ENCODE peak calls at places on chromosome 4, in nine cellular contexts. X is CD8-positive, alpha-beta T cell; Q is H9; T is CD4-positive, alpha-beta T cell; O is transverse colon; Z is endothelial cell of umbilical vein; F is A549; L is mammary epithelial cell; A is cardiac muscle cell. N is an unnamed sample.

GRCh38 chr4:40890199-40890598 is 140.4 kb downstream of the NSUN7 start:
- DNase-seq in F (no peak), L (no peak), A (no peak), Q (no peak), Z (no peak), T (no peak), O (no peak), X (no peak), N (no peak)

GRCh38 chr4:181971411-181971810 is 271.8 kb upstream of the TENM3 start:
- DNase-seq in T (no peak), X (no peak), F (no peak), Z (no peak), Q (no peak), L (peak), A (no peak), O (no peak), N (no peak)

GRCh38 chr4:52997132-52997416 is 135.0 kb downstream of the RASL11B start:
- DNase-seq in Q (no peak), T (no peak), L (no peak), F (no peak), X (no peak), A (no peak), O (no peak), Z (peak), N (no peak)

GRCh38 chr4:101039367-101039766 is 308.0 kb downstream of the PPP3CA start:
- DNase-seq in X (peak), Z (no peak), T (no peak), A (no peak), Q (no peak), F (no peak), L (no peak), O (no peak), N (no peak)

GRCh38 chr4:164529486-164529885 is 224.4 kb upstream of the SMIM31 start:
- DNase-seq in L (no peak), Q (no peak), A (no peak), O (no peak), F (no peak), T (no peak), X (no peak), Z (no peak), N (no peak)

GRCh38 chr4:1047976-1048780 is 36.8 kb downstream of the FGFRL1 start:
- DNase-seq in O (peak), X (peak), A (no peak), F (no peak), Q (peak), L (no peak), T (no peak), Z (no peak), N (no peak)

GRCh38 chr4:136400829-136401228 is 1131.5 kb downstream of the PCDH18 start:
- DNase-seq in L (no peak), O (no peak), T (no peak), F (no peak), Q (no peak), X (no peak), A (no peak), Z (no peak), N (no peak)

GRCh38 chr4:148116264-148116663 is 325.9 kb downstream of the NR3C2 start:
- DNase-seq in T (no peak), X (no peak), Q (no peak), A (no peak), Z (peak), O (no peak), L (no peak), F (no peak), N (no peak)

GRCh38 chr4:1474126-1475090 is 68.2 kb upstream of the NKX1-1 start:
- DNase-seq in A (no peak), O (no peak), Z (no peak), F (no peak), Q (no peak), T (no peak), L (no peak), X (no peak), N (no peak)

GRCh38 chr4:117455088-117455487 is 369.7 kb upstream of the TRAM1L1 start:
- DNase-seq in A (no peak), Q (no peak), O (no peak), T (no peak), F (no peak), X (no peak), Z (no peak), L (no peak), N (no peak)

GRCh38 chr4:110196871-110197420 is 1.5 kb downstream of the ELOVL6 start:
- DNase-seq in X (peak), Q (peak), A (peak), F (peak), O (peak), T (peak), L (peak), Z (peak), N (peak)

GRCh38 chr4:8133897-8134542 is 24.6 kb downstream of the ABLIM2 start:
- DNase-seq in T (no peak), L (no peak), A (no peak), Z (no peak), F (no peak), O (no peak), X (no peak), Q (peak), N (no peak)

GRCh38 chr4:1130318-1131186 is 17.2 kb upstream of the RNF212 start:
- DNase-seq in Z (peak), A (peak), L (peak), Q (peak), T (peak), X (peak), O (peak), F (peak), N (peak)

DNA sequence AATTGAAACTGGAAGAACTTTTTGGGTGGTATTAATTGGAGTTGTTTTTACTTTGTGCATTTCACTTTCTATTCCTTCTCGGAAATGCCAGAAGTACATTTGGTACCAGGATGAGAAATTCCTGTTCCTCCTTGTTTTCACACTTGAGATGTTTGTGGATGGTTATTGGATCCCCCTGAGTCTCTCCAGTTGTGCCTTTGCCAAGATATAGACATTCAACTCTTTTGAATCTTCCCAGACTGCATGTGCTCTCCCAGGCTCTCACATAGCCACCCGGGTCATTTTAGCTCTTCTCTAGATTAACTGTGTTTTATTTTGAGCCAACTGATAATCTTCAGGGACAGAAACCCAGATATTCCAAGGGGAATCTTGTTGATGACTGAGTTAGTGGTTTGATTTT is 120.5 kb downstream of the AFF1 start:
- DNase-seq in O (no peak), F (no peak), Z (no peak), X (no peak), A (no peak), Q (no peak), T (no peak), L (no peak), N (no peak)
- H3K27ac ChIP-seq in O (peak), F (no peak), Z (no peak), X (no peak), A (peak), Q (no peak), T (no peak), L (no peak), N (no peak)

GRCh38 chr4:38311495-38311894 is 351.3 kb downstream of the PTTG2 start:
- DNase-seq in F (no peak), X (no peak), T (no peak), O (no peak), L (no peak), Z (no peak), A (no peak), Q (no peak), N (no peak)

GRCh38 chr4:38309471-38309870 is 349.3 kb downstream of the PTTG2 start:
- DNase-seq in O (no peak), Q (no peak), F (no peak), A (no peak), Z (no peak), L (no peak), T (no peak), X (no peak), N (no peak)

GRCh38 chr4:38308728-38309315 is 348.6 kb downstream of the PTTG2 start:
- DNase-seq in F (no peak), A (no peak), L (peak), Z (no peak), T (no peak), O (no peak), X (no peak), Q (no peak), N (peak)

GRCh38 chr4:38313175-38313574 is 350.8 kb upstream of the KLF3 start:
- DNase-seq in L (no peak), A (no peak), Z (no peak), F (no peak), Q (no peak), O (peak), T (no peak), X (no peak), N (no peak)

GRCh38 chr4:38310446-38311043 is 350.3 kb downstream of the PTTG2 start:
- DNase-seq in A (no peak), Q (no peak), F (no peak), X (peak), Z (no peak), L (no peak), O (peak), T (peak), N (no peak)
- TF ChIP-seq CTCF in A (no peak), Q (no peak), F (no peak), X (no peak), Z (no peak), L (no peak), O (no peak), T (no peak), N (no peak)

DNA sequence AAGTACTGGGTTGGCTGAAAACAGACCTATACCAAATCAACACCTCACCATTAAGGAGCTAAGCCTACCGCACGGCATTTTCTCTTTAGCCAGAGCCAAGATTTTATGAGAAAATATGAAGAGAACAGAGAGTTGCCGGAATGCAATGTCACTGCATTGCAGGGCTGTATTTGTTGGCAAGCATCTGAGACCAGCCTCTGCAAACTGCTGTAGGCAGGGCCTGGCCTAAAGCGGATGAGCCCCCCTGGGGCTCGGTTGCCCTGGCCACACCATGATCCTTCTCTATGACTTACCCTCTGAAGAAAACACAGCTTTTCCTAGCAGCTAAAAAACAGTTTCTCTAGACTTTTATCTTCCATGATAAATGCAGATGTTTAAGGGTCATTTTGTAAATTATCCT is 120.5 kb upstream of the SORBS2 start:
- DNase-seq in O (no peak), A (no peak), X (no peak), F (no peak), Q (no peak), Z (no peak), L (no peak), T (no peak), N (no peak)
- H3K27ac ChIP-seq in O (no peak), A (no peak), X (no peak), F (no peak), Q (no peak), Z (no peak), L (no peak), T (no peak), N (no peak)

DNA sequence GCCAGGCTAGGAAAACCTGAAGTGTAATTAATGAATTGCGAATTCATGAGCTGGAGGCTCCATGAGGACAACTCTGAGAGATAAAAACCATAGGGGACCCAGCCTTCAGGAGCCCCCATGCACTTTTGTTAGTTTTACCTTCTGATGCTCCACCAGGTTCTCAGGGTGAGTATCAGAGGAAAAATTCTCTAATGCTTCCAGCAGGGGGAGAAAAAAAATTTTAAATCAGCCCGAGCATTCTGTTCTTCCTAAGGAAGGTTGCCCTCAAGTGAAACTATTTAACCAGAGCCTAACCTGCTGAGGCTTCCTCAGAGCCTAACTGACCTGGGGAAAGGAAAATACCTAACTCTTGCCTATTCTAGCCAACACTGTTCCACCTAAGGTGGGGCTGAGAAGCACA is 552.6 kb downstream of the PPARGC1A start:
- DNase-seq in A (peak), O (no peak), T (no peak), Z (no peak), F (no peak), L (no peak), X (no peak), Q (no peak), N (no peak)
- TF ChIP-seq CTCF in A (peak), O (peak), T (no peak), Z (no peak), F (no peak), L (peak), X (no peak), Q (peak), N (no peak)

DNA sequence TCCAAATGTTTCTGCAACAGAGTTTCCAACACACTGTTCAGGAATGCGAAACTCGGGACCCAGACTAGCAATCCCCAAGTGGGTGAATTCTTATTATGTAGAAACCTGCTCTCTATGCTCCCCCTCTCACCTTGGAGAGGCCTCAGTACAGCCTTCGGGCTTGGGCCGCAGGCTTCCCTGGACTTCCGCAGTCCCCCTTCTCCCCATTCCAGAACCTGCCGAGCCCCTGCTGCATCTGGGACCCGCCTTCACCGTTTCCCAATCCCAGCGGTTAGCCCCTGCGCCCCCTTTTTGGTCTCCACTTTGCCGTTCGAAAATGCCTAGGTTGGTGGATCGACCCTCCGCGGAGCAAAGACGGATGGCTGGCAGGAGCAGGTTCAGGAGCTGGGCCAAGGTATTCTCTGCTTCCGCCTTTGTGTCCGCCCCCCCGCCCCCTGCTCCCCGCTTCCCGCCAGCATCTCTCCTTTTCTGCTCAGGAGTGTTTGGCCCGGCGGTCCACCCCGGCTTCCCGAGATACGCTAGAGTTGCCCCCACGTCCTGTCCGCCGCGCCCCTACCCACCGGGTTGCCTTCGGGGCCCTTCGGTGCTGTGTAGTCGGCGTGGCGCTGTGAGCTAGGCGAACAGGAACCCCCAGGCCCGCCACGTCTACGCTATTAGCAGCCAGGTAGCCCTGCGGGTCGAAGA is 11.5 kb downstream of the HAND2 start:
- DNase-seq in Q (peak), T (no peak), F (no peak), Z (no peak), A (peak), L (no peak), O (no peak), X (no peak), N (no peak)
- H3K27ac ChIP-seq in Q (no peak), T (no peak), F (no peak), Z (no peak), A (peak), L (no peak), O (peak), X (no peak), N (no peak)

GRCh38 chr4:37882665-37883296 is 8.1 kb upstream of the TBC1D1 start:
- DNase-seq in L (peak), Z (no peak), A (no peak), Q (no peak), T (no peak), F (no peak), X (no peak), O (no peak), N (no peak)
- TF ChIP-seq CTCF in L (no peak), Z (peak), A (peak), Q (peak), T (no peak), F (no peak), X (no peak), O (no peak), N (no peak)

GRCh38 chr4:151163855-151164254 is 64.4 kb downstream of the RPS3A start:
- DNase-seq in L (no peak), O (no peak), X (no peak), T (no peak), F (no peak), Z (no peak), Q (no peak), A (no peak), N (no peak)

GRCh38 chr4:151166662-151167061 is 67.2 kb downstream of the RPS3A start:
- DNase-seq in T (no peak), Z (no peak), L (no peak), O (no peak), A (no peak), Q (no peak), F (no peak), X (no peak), N (no peak)

GRCh38 chr4:151169223-151169622 is 69.8 kb downstream of the RPS3A start:
- DNase-seq in L (no peak), O (peak), T (no peak), F (no peak), Q (no peak), A (peak), Z (no peak), X (no peak), N (no peak)

GRCh38 chr4:151167561-151167960 is 68.1 kb downstream of the RPS3A start:
- DNase-seq in A (no peak), L (no peak), Z (no peak), T (no peak), F (no peak), Q (peak), O (no peak), X (no peak), N (no peak)

GRCh38 chr4:151165205-151166000 is 66.0 kb downstream of the RPS3A start:
- DNase-seq in A (no peak), L (no peak), T (no peak), O (no peak), F (no peak), Z (no peak), Q (no peak), X (no peak), N (no peak)
- H3K27ac ChIP-seq in A (no peak), L (no peak), T (no peak), O (no peak), F (no peak), Z (no peak), Q (no peak), X (no peak), N (no peak)

GRCh38 chr4:11685481-11685880 is 256.8 kb upstream of the HS3ST1 start:
- DNase-seq in Z (no peak), Q (no peak), X (no peak), L (no peak), T (no peak), F (no peak), O (no peak), A (no peak), N (no peak)

GRCh38 chr4:11693693-11694092 is 265.0 kb upstream of the HS3ST1 start:
- DNase-seq in L (no peak), Z (no peak), O (no peak), Q (no peak), F (no peak), T (no peak), X (no peak), A (no peak), N (no peak)

GRCh38 chr4:11691236-11691635 is 262.5 kb upstream of the HS3ST1 start:
- DNase-seq in Z (peak), Q (no peak), A (no peak), X (no peak), F (no peak), L (no peak), O (no peak), T (no peak), N (no peak)

GRCh38 chr4:11687727-11688126 is 259.0 kb upstream of the HS3ST1 start:
- DNase-seq in Q (no peak), F (no peak), Z (no peak), T (no peak), X (no peak), L (no peak), A (no peak), O (no peak), N (no peak)
- TF ChIP-seq CTCF in Q (no peak), F (no peak), Z (no peak), T (no peak), X (no peak), L (no peak), A (no peak), O (no peak), N (no peak)

GRCh38 chr4:128385683-128386304 is 98.2 kb upstream of the PGRMC2 start:
- DNase-seq in T (no peak), A (no peak), Q (no peak), X (no peak), Z (peak), O (no peak), F (peak), L (peak), N (peak)

GRCh38 chr4:128381748-128382559 is 94.3 kb upstream of the PGRMC2 start:
- DNase-seq in O (no peak), T (no peak), F (no peak), A (no peak), L (no peak), X (no peak), Z (no peak), Q (no peak), N (no peak)

GRCh38 chr4:128384765-128385164 is 97.2 kb upstream of the PGRMC2 start:
- DNase-seq in F (no peak), A (no peak), L (no peak), X (no peak), Q (no peak), O (no peak), Z (no peak), T (no peak), N (no peak)

GRCh38 chr4:128385199-128385598 is 97.6 kb upstream of the PGRMC2 start:
- DNase-seq in O (no peak), Q (no peak), L (no peak), Z (no peak), F (no peak), A (no peak), X (no peak), T (no peak), N (no peak)

DNA sequence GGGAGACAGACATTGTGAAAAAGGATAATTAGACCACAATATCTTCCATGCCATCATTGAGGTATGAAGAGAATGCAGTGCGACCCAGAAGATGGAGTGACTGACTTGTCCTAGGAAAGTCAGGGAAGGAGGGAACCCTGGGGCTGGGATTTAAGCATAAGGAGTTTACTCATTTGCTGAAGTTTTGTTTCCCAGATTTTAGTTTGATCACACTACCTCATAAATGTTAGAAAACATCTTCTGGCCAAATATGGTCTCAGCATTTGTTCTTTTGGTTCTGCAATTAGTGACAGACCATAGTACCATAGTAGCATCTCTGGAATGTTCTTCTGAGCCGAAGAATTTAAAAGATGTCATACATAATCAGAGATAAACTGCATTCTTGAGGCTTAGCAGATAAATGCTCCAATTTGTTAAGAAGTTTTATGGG is 96.5 kb upstream of the PGRMC2 start:
- DNase-seq in Z (no peak), Q (no peak), T (no peak), F (no peak), X (no peak), A (no peak), L (no peak), O (no peak), N (no peak)
- H3K27ac ChIP-seq in Z (no peak), Q (no peak), T (no peak), F (peak), X (no peak), A (no peak), L (no peak), O (no peak), N (no peak)

GRCh38 chr4:186190456-186191265 is 706 bp upstream of the CYP4V2 start:
- DNase-seq in O (peak), Q (peak), F (peak), X (peak), T (peak), L (no peak), Z (no peak), A (peak), N (peak)
- TF ChIP-seq CTCF in O (peak), Q (peak), F (no peak), X (no peak), T (no peak), L (no peak), Z (no peak), A (peak), N (no peak)

N was measured in RWPE1.